ENCODE peak calls at places on chromosomes 13 and 19, in six cellular contexts. R, S, K, P, T and N are unnamed samples.

GRCh38 chr13:44932171-44932849 is 57.0 kb downstream of the NUFIP1 start:
- DNase-seq in R (no peak), S (no peak), K (no peak), P (peak), T (no peak), N (no peak)

GRCh38 chr13:21590231-21590630 is 13.7 kb downstream of the MICU2 start:
- DNase-seq in R (no peak), S (no peak), K (no peak), P (peak), T (no peak), N (no peak)

GRCh38 chr19:55490478-55491436 is 2.5 kb downstream of the SSC5D start:
- DNase-seq in R (no peak), S (peak), K (no peak), P (no peak), T (no peak), N (no peak)

GRCh38 chr13:34708914-34709313 is 233.2 kb upstream of the NBEA start:
- DNase-seq in R (no peak), S (no peak), K (no peak), P (no peak), T (no peak), N (no peak)

GRCh38 chr13:108528303-108528702 is 101.1 kb upstream of the MYO16 start:
- DNase-seq in R (no peak), S (no peak), K (no peak), P (no peak), T (no peak), N (no peak)

GRCh38 chr13:111912453-111912866 is 154.5 kb upstream of the SOX1 start:
- DNase-seq in R (no peak), S (no peak), K (no peak), P (no peak), T (peak), N (no peak)

GRCh38 chr19:30371960-30372824 is at the start of gene ZNF536:
- DNase-seq in R (no peak), S (no peak), K (no peak), P (no peak), T (no peak), N (no peak)

GRCh38 chr19:48296963-48297734 is 27.3 kb downstream of the ZNF114 start:
- DNase-seq in R (no peak), S (no peak), K (no peak), P (no peak), T (no peak), N (no peak)

GRCh38 chr13:53045110-53045509 is 16.5 kb downstream of the OLFM4 start:
- DNase-seq in R (no peak), S (peak), K (no peak), P (no peak), T (no peak), N (no peak)

GRCh38 chr19:16066611-16067104 is 9.6 kb upstream of the TPM4 start:
- DNase-seq in R (no peak), S (peak), K (no peak), P (peak), T (peak), N (no peak)

GRCh38 chr19:31548941-31549340 is 199.7 kb upstream of the TSHZ3 start:
- DNase-seq in R (no peak), S (no peak), K (peak), P (peak), T (no peak), N (no peak)

GRCh38 chr13:44972956-44973581 is 16.2 kb downstream of the NUFIP1 start:
- DNase-seq in R (no peak), S (no peak), K (no peak), P (peak), T (no peak), N (no peak)

GRCh38 chr19:4759388-4760284 is 31.9 kb upstream of the FEM1A start:
- DNase-seq in R (peak), S (peak), K (peak), P (peak), T (peak), N (peak)

GRCh38 chr13:100954430-100955361 is 280.1 kb upstream of the TMTC4 start:
- DNase-seq in R (no peak), S (no peak), K (no peak), P (peak), T (no peak), N (no peak)

GRCh38 chr19:32223595-32224370 is 121.6 kb upstream of the ZNF507 start:
- DNase-seq in R (no peak), S (no peak), K (no peak), P (no peak), T (no peak), N (no peak)

GRCh38 chr13:41563501-41564001 is 106.2 kb downstream of the RGCC start:
- DNase-seq in R (no peak), S (no peak), K (no peak), P (peak), T (no peak), N (no peak)

GRCh38 chr13:113920173-113920572 is 53.7 kb downstream of the C13orf46 start:
- DNase-seq in R (no peak), S (no peak), K (no peak), P (no peak), T (peak), N (no peak)

GRCh38 chr19:6362024-6362344 is 653 bp downstream of the CLPP start:
- DNase-seq in R (no peak), S (peak), K (no peak), P (no peak), T (no peak), N (no peak)

GRCh38 chr19:29741776-29742175 is 26.7 kb upstream of the C19orf12 start:
- DNase-seq in R (no peak), S (no peak), K (no peak), P (no peak), T (no peak), N (no peak)

GRCh38 chr13:76164290-76164689 is 528.2 kb downstream of the LMO7 start:
- DNase-seq in R (no peak), S (no peak), K (no peak), P (no peak), T (no peak), N (no peak)

GRCh38 chr13:76157926-76158325 is 521.8 kb downstream of the LMO7 start:
- DNase-seq in R (no peak), S (no peak), K (no peak), P (no peak), T (no peak), N (no peak)

DNA sequence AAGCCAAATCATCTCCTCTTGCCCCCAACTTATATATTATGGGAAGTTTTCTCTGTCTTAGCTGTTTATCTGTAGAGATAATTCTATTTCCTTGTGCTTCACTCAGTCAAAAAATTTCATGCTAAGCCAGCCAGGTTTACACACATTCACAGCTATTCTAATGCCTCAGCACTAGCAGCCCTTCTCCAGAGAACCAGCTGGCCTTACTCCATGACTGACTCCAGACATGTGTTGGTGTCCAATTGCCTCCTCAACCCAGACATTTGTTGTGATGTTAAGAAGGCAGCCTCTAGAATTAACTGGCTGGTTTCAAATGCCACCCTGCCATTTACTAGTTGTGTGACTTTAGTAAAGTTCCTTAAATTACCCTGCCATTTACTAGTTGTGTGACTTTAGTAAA is 525.0 kb downstream of the LMO7 start:
- DNase-seq in R (no peak), S (no peak), K (no peak), P (peak), T (no peak), N (no peak)
- H3K27ac ChIP-seq in R (no peak), S (no peak), K (no peak), P (no peak), T (no peak), N (peak)

GRCh38 chr13:94267581-94267980 is 211.9 kb downstream of the DCT start:
- DNase-seq in R (no peak), S (no peak), K (no peak), P (no peak), T (no peak), N (no peak)

GRCh38 chr13:94272038-94272437 is 207.4 kb downstream of the DCT start:
- DNase-seq in R (no peak), S (no peak), K (no peak), P (peak), T (no peak), N (no peak)

GRCh38 chr13:94269557-94269956 is 209.9 kb downstream of the DCT start:
- DNase-seq in R (no peak), S (no peak), K (no peak), P (no peak), T (no peak), N (no peak)

GRCh38 chr13:94263038-94263437 is 216.4 kb downstream of the DCT start:
- DNase-seq in R (no peak), S (no peak), K (no peak), P (no peak), T (no peak), N (no peak)

DNA sequence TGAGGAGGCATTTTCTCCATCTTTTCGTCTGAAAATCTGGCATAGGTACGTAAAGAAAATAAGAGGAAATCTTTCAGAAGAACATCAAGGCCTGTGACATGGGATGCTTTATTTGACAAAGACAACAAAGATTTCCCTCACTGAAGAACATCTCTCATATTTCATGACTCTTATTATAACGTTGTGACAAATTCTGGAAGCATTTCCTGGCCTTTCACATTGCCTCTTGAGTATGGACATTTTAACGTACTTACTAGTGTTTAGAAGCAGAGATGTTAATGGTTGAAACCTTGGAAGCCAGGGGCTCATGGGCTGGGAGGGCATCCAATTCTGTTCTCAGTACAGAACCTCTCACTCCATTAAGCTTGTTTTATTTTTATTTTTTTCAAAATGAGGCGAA is 210.8 kb downstream of the DCT start:
- DNase-seq in R (no peak), S (no peak), K (no peak), P (peak), T (no peak), N (no peak)
- H3K27ac ChIP-seq in R (no peak), S (no peak), K (no peak), P (no peak), T (no peak), N (no peak)

DNA sequence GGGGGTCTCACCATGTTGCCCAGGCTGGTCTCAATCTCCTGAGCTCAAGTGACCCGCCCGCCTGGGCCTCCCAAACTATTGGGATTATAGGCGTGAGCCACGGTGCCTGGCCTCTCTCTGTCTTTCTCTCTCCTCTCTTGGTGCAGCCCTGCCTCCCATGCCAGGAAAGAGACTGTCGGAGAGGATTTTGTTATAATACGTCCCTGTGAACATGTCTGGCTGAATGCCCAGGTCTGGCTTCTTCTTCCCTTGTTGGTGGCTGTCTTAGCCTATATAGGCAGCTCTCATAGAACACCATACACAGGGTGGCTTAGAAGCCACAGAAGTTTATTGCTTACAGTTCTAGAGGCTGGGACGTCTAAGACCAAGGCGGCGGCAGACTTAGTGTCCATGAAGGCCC is 46.4 kb downstream of the PEX11G start:
- DNase-seq in R (no peak), S (peak), K (no peak), P (no peak), T (no peak), N (no peak)
- H3K27ac ChIP-seq in R (no peak), S (no peak), K (no peak), P (no peak), T (no peak), N (no peak)

GRCh38 chr13:77306458-77306857 is 20.4 kb downstream of the MYCBP2 start:
- DNase-seq in R (no peak), S (no peak), K (no peak), P (no peak), T (no peak), N (no peak)

GRCh38 chr13:77305276-77305675 is 21.6 kb downstream of the MYCBP2 start:
- DNase-seq in R (no peak), S (no peak), K (no peak), P (no peak), T (no peak), N (no peak)

GRCh38 chr13:77298403-77298802 is 28.5 kb downstream of the MYCBP2 start:
- DNase-seq in R (no peak), S (no peak), K (no peak), P (no peak), T (no peak), N (no peak)

GRCh38 chr13:77299587-77299986 is 27.3 kb downstream of the MYCBP2 start:
- DNase-seq in R (no peak), S (no peak), K (no peak), P (no peak), T (no peak), N (no peak)

DNA sequence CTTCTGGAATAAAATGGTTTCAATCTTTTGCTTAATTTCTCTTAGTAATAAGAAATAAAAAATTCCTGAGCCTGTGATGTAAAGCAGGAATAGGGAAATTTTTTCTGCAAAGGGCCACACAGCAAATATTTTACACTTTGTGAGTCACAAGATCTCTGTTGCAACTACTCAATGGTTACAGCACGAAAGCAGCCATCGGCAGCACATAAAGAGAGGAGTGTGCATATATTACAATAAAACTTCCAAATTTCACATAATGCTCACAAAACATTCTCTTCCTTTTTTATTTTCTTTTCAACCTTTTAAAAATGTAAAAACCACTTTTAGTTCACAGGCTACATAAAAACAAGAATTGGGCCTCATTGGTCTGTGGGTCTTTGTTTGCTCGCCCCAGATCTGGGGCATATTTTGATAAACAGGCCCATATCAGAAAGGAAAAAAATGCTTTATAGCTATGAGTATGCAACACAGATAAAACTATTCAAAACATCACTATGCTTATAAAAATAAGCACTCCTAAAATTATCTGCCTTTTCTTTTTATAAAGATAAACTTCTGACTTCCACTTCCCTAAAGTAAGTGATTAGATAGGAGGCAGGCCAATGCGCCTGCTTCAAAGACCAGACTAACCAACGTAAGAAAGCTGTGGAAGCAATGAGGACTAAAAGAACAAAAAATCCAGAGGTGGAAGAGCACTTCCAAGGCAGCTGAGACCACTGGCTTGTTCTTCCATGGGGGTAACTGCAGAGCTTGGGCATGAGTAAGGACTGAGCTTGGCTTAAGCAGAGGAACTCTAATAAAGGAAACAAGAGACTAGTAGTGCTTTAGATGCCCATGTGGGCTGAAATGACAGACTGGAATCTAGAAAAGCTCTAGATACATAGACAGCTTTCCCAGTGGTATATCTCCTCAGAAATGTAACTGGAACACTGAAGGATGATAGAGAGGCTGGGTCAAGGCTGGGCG is 26.4 kb downstream of the MYCBP2 start:
- DNase-seq in R (no peak), S (no peak), K (no peak), P (peak), T (no peak), N (no peak)
- H3K27ac ChIP-seq in R (no peak), S (peak), K (no peak), P (peak), T (no peak), N (peak)

DNA sequence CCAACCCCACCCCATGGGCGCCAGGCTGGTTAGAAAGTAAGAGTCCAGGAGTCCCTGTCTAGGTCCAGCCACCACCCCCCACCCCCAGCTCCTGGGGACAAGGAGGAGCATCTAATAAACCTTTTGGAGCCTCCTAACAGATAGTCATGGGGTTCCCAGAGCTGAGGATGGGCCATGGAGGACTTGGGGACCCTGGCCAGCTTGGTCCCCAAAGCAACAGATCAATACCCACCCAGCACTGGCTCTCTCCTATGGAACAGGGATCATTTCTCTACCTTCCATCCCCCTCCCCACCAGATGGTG is 9.4 kb downstream of the NR2F6 start:
- DNase-seq in R (no peak), S (no peak), K (no peak), P (no peak), T (no peak), N (no peak)
- H3K27ac ChIP-seq in R (peak), S (peak), K (peak), P (peak), T (no peak), N (peak)